ENCODE peak calls at places on chromosomes 6 and 20, in ten cellular contexts. W is esophagus squamous epithelium, Q is breast epithelium, R is HCT116, V is body of pancreas, S is IMR-90, U is sigmoid colon, E is Peyer's patch, B is heart left ventricle, H is uterus. X is an unnamed sample.
A peak's percentile ranks its signal among the peaks of the same experiment; 100 is the strongest.

GRCh38 chr20:21609221-21609620 is 95.4 kb upstream of the NKX2-2 start:
- DNase-seq in W (no peak), Q (peak; percentile 31), R (no peak), V (no peak), S (no peak), U (no peak), E (no peak), B (no peak), H (no peak), X (no peak)

GRCh38 chr6:35068206-35068605 is 72.9 kb downstream of the TCP11 start:
- DNase-seq in W (no peak), Q (no peak), R (no peak), V (no peak), S (no peak), U (no peak), E (no peak), B (no peak), H (no peak), X (peak; percentile 54)

GRCh38 chr6:163958646-163959045 is 544.1 kb downstream of the QKI start:
- DNase-seq in W (no peak), Q (no peak), R (no peak), V (no peak), S (peak; percentile 70), U (no peak), E (no peak), B (no peak), H (no peak), X (no peak)

GRCh38 chr20:62382306-62383198 is 4.4 kb upstream of the RPS21 start:
- DNase-seq in W (peak; percentile 26), Q (peak; percentile 76), R (peak; percentile 61), V (peak; percentile 91), S (peak; percentile 70), U (peak; percentile 89), E (peak; percentile 94), B (peak; percentile 76), H (peak; percentile 70), X (peak; percentile 92)

GRCh38 chr6:44855562-44856494 is 468.3 kb downstream of the CDC5L start:
- DNase-seq in W (no peak), Q (no peak), R (no peak), V (no peak), S (peak; percentile 56), U (no peak), E (no peak), B (no peak), H (no peak), X (no peak)

GRCh38 chr6:46090115-46091079 is 39.4 kb upstream of the ENPP4 start:
- DNase-seq in W (no peak), Q (peak; percentile 37), R (peak; percentile 41), V (peak; percentile 71), S (peak; percentile 34), U (peak; percentile 76), E (peak; percentile 81), B (peak; percentile 47), H (peak; percentile 35), X (peak; percentile 80)

GRCh38 chr6:1606533-1607235 is 3.0 kb upstream of the FOXC1 start:
- DNase-seq in W (no peak), Q (no peak), R (no peak), V (peak; percentile 30), S (no peak), U (no peak), E (no peak), B (no peak), H (no peak), X (peak; percentile 68)

GRCh38 chr6:14555804-14556203 is 438.2 kb downstream of the CD83 start:
- DNase-seq in W (no peak), Q (no peak), R (no peak), V (no peak), S (no peak), U (no peak), E (peak; percentile 84), B (no peak), H (no peak), X (no peak)

GRCh38 chr20:35410613-35411012 is 1.2 kb downstream of the UQCC1 start:
- DNase-seq in W (no peak), Q (no peak), R (no peak), V (no peak), S (no peak), U (no peak), E (no peak), B (no peak), H (no peak), X (no peak)

GRCh38 chr20:35405775-35406174 is 6.0 kb downstream of the UQCC1 start:
- DNase-seq in W (no peak), Q (no peak), R (no peak), V (no peak), S (no peak), U (no peak), E (no peak), B (no peak), H (no peak), X (no peak)

GRCh38 chr20:35409542-35409941 is 2.2 kb downstream of the UQCC1 start:
- DNase-seq in W (no peak), Q (no peak), R (no peak), V (no peak), S (no peak), U (no peak), E (no peak), B (no peak), H (no peak), X (no peak)

GRCh38 chr20:35404614-35405259 is 7.0 kb downstream of the UQCC1 start:
- DNase-seq in W (no peak), Q (no peak), R (no peak), V (no peak), S (no peak), U (no peak), E (no peak), B (no peak), H (no peak), X (no peak)

DNA sequence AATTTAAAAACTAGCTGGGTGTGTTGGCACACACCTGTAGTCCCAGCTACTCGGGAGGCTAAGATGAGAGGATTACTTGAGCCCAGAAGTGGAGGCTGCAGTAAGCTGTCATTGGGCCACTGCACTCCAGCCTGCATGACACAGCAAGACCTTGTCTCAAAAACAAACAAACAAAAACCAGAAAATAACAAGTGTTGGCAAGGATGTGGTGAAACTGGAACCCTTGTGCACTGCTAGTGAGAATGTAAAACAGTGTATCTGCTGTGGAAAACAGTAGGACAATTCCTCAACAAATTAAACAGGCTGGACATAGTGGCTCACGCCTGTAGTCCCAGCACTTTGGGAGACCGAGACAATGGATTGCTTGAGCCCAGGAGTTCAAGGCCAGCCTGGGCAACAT is 3.5 kb downstream of the UQCC1 start:
- DNase-seq in W (no peak), Q (no peak), R (no peak), V (no peak), S (no peak), U (no peak), E (no peak), B (no peak), H (no peak), X (no peak)
- H3K4me1 ChIP-seq in W (peaks cover 21% of the 10 kb centered on the region), Q (peaks cover 4% of the 10 kb centered on the region), R (no peaks in the 10 kb centered on the region), V (peaks cover 7% of the 10 kb centered on the region), S (no peaks in the 10 kb centered on the region), U (peaks cover 7% of the 10 kb centered on the region), E (no peaks in the 10 kb centered on the region), B (peaks cover 13% of the 10 kb centered on the region), H (no peaks in the 10 kb centered on the region), X (peaks cover 34% of the 10 kb centered on the region)

GRCh38 chr20:31998246-31998645 is 12.0 kb upstream of the CCM2L start:
- DNase-seq in W (no peak), Q (no peak), R (no peak), V (no peak), S (no peak), U (no peak), E (no peak), B (no peak), H (no peak), X (no peak)
- TF ChIP-seq POLR2A in W (no peak), Q (no peak), R (no peak), V (no peak), S (no peak), U (no peak), E (no peak), B (no peak), H (no peak), X (no peak)

DNA sequence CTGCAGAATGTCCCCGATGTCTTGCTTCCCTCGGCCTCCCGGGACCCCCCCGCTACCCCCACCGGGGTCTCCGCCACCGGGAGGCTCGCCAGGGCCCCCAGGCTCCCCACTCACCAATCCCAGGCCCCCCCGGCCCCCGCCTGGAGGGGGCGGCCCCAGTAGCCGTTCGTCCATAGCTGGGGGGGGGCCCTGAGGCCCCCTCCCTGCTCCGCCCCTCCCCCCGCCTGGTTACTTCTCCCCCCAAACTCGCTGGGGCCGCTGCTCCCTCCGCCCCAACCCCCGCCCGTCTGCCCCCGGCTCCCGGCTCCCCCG is 304 bp downstream of the PBX2 start:
- DNase-seq in W (no peak), Q (no peak), R (no peak), V (no peak), S (no peak), U (no peak), E (no peak), B (no peak), H (peak; percentile 57), X (peak; percentile 91)
- H3K4me1 ChIP-seq in W (peaks cover 92% of the 10 kb centered on the region), Q (peaks cover 7% of the 10 kb centered on the region), R (peaks cover 20% of the 10 kb centered on the region), V (peaks cover 36% of the 10 kb centered on the region), S (peaks cover 12% of the 10 kb centered on the region), U (peaks cover 59% of the 10 kb centered on the region), E (peaks cover 1% of the 10 kb centered on the region), B (peaks cover 67% of the 10 kb centered on the region), H (no peaks in the 10 kb centered on the region), X (peaks cover 88% of the 10 kb centered on the region)

GRCh38 chr6:90186637-90187361 is 109.8 kb downstream of the BACH2 start:
- DNase-seq in W (no peak), Q (no peak), R (no peak), V (no peak), S (no peak), U (no peak), E (no peak), B (no peak), H (no peak), X (no peak)

GRCh38 chr6:90187437-90188049 is 109.1 kb downstream of the BACH2 start:
- DNase-seq in W (no peak), Q (no peak), R (no peak), V (no peak), S (no peak), U (no peak), E (no peak), B (no peak), H (no peak), X (no peak)

GRCh38 chr6:90180526-90180925 is 116.1 kb downstream of the BACH2 start:
- DNase-seq in W (no peak), Q (no peak), R (no peak), V (no peak), S (no peak), U (no peak), E (no peak), B (no peak), H (no peak), X (no peak)

GRCh38 chr6:90183587-90184333 is 112.9 kb downstream of the BACH2 start:
- DNase-seq in W (no peak), Q (no peak), R (no peak), V (no peak), S (no peak), U (no peak), E (no peak), B (no peak), H (no peak), X (no peak)

DNA sequence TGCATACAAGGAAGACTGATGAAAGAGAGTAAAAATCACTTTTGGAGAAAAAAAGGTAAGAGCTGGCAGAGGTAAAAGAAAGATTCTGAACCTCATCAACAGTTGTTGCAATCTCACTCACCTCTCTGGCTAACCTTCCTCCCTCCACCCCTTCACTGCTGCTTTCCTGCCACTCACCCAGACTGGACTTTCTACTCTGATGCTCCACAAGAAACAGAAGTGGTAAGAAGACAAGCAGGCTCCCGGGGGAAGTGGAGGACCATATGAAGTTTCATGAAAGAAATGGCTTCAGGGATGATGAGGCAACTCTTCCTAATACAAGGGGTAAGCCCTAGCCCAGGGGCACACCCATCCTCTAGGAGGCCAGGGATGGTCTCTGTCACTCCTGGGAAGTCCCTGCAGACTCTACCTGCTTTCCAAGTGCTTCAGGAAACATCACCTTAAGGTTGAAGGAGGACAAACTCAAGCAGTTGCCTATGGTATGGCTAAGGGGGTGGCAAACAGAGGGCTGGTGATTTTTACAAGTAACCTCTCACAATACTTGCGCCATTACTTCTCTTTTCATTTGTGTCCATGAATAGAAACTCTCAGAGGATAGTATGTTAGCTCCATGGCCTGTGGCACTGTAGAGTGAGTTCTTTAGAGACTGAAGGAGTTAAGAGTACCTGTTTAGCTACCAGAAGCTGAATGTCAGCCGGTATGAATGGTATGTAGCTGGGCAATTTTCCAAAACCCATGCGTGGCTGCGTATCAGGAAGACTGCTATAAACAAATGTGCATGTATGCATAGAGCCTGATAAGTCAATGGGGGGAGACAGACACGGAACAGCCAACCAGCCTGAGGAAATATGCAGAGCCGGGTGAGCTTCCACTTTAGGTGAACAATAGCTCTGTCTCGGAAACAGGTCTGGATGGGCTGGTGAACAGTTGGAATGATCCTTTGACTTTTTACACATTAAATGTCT is 112.0 kb downstream of the BACH2 start:
- DNase-seq in W (no peak), Q (no peak), R (peak; percentile 15), V (peak; percentile 42), S (peak; percentile 73), U (no peak), E (no peak), B (no peak), H (no peak), X (no peak)
- TF ChIP-seq POLR2A in W (no peak), Q (no peak), R (no peak), V (no peak), S (no peak), U (no peak), E (no peak), B (no peak), H (no peak), X (no peak)

X was measured in spleen.